ENCODE peak calls at places on chromosomes 1 and 21, in four cellular contexts. Y is K562, Z is HepG2, I is GM12878. P is an unnamed sample.

GRCh38 chr21:44353200-44353970 is at the start of gene TRPM2:
- DNase-seq in Z (no peak), I (no peak), Y (no peak), P (no peak)

GRCh38 chr1:41387667-41388091 is 26.4 kb downstream of the FOXO6 start:
- DNase-seq in Y (no peak), Z (no peak), I (no peak), P (peak)

GRCh38 chr1:2478100-2478499 is 2.0 kb downstream of the PLCH2 start:
- DNase-seq in Y (peak), I (no peak), Z (peak), P (no peak)

GRCh38 chr1:204920511-204920910 is 49.8 kb downstream of the NFASC start:
- DNase-seq in Z (no peak), I (no peak), Y (no peak), P (no peak)

GRCh38 chr1:67429011-67429527 is 1.1 kb downstream of the SERBP1 start:
- DNase-seq in Z (no peak), Y (peak), I (no peak), P (no peak)

GRCh38 chr1:51093566-51093965 is 8.5 kb upstream of the C1orf185 start:
- DNase-seq in I (no peak), Z (no peak), Y (no peak), P (no peak)

GRCh38 chr1:39204441-39205081 is at the start of gene MACF1:
- DNase-seq in Z (no peak), I (no peak), Y (peak), P (no peak)

GRCh38 chr1:85406887-85407593 is 57.9 kb downstream of the DDAH1 start:
- DNase-seq in Z (peak), I (no peak), Y (no peak), P (no peak)

GRCh38 chr1:3051270-3052268 is 17.4 kb upstream of the PRDM16 start:
- DNase-seq in Y (no peak), Z (no peak), I (no peak), P (no peak)

GRCh38 chr1:14603641-14604040 is 5.2 kb downstream of the KAZN start:
- DNase-seq in Z (no peak), Y (no peak), I (no peak), P (no peak)

GRCh38 chr1:227893696-227894305 is 53.9 kb downstream of the WNT9A start:
- DNase-seq in Y (no peak), Z (no peak), I (no peak), P (no peak)

GRCh38 chr21:41571938-41572510 is 64.1 kb upstream of the TMPRSS2 start:
- DNase-seq in Z (no peak), I (no peak), Y (no peak), P (no peak)

GRCh38 chr1:53547321-53547720 is 88.1 kb downstream of the DMRTB1 start:
- DNase-seq in I (no peak), Z (no peak), Y (no peak), P (peak)

GRCh38 chr1:10253755-10254154 is 43.4 kb downstream of the KIF1B start:
- DNase-seq in Z (no peak), Y (no peak), I (no peak), P (no peak)

GRCh38 chr1:221097479-221098281 is 218.4 kb downstream of the HLX start:
- DNase-seq in Z (no peak), I (no peak), Y (no peak), P (no peak)

GRCh38 chr1:181094813-181095212 is 6.3 kb downstream of the IER5 start:
- DNase-seq in Z (no peak), I (no peak), Y (no peak), P (no peak)

GRCh38 chr1:43621861-43622260 is 28.1 kb upstream of the KDM4A start:
- DNase-seq in Z (no peak), Y (no peak), I (no peak), P (no peak)

GRCh38 chr1:90837420-90837819 is 120.3 kb upstream of the BARHL2 start:
- DNase-seq in Y (no peak), I (no peak), Z (no peak), P (no peak)

GRCh38 chr1:152777510-152778137 is 2.7 kb downstream of the LCE1F start:
- DNase-seq in Y (peak), Z (peak), I (no peak), P (no peak)

GRCh38 chr1:37561794-37562132 is 5.0 kb downstream of the DNALI1 start:
- DNase-seq in Y (peak), I (no peak), Z (peak), P (peak)

GRCh38 chr1:21706151-21706835 is 37.1 kb upstream of the RAP1GAP start:
- DNase-seq in Z (peak), Y (no peak), I (no peak), P (peak)

GRCh38 chr1:226181996-226182714 is 4.4 kb downstream of the ACBD3 start:
- DNase-seq in I (no peak), Z (peak), Y (no peak), P (peak)

GRCh38 chr1:30041741-30042437 is 681.5 kb downstream of the MATN1 start:
- DNase-seq in Z (no peak), I (no peak), Y (no peak), P (no peak)

GRCh38 chr1:30044745-30045144 is 678.6 kb downstream of the MATN1 start:
- DNase-seq in Z (no peak), I (no peak), Y (no peak), P (no peak)

GRCh38 chr1:30043731-30044408 is 679.5 kb downstream of the MATN1 start:
- DNase-seq in I (no peak), Y (no peak), Z (no peak), P (no peak)

GRCh38 chr1:30042438-30043147 is 680.8 kb downstream of the MATN1 start:
- DNase-seq in I (no peak), Y (no peak), Z (no peak), P (no peak)

GRCh38 chr1:30043256-30043655 is 680.1 kb downstream of the MATN1 start:
- DNase-seq in Z (no peak), I (no peak), Y (no peak), P (no peak)
- TF ChIP-seq ATF3 in Z (no peak), I (no peak), Y (no peak), P (no peak)

DNA sequence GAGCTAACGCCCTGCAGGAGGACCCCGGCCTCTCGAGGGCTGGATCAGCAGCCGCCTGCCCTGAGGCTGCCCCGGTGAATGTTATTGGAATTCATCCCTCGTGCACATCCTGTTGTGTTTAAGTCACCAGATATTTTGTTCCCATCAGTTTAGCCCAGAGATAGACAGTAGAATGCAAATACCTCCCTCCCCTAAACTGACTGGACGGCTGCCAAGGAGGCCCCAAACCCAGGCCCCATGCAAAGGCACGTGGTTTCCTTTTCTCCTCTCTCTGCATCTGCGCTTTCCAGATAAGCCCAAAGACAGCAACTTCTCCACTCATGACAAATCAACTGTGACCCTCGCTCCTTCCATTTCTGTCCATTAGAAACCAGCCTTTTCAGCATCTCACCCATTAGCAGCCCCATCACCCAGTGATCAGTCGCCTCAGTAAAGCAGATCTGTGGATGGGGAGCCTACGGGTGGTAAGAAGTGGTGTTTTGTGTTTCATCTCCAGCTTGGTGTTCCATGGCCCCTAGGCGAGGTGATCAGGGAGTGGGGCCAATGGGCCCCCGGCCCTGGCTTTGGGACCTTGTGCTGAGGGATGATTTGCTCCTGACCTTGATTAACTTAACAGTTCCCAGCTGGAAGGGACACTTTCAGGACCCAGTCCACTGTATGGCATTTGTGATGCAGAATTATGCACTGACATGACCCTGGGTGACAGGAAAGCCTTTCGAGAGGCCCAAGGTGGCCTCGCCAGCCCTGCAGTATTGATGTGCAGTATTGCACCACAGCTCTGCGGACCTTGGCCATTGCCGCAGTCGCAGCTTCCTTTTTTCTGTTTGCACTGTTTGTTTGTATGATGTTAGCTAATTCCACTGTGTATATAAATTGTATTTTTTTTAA is 5.2 kb downstream of the NPPA start:
- DNase-seq in I (peak), Y (peak), Z (peak), P (no peak)
- TF ChIP-seq CBFB in I (no peak), Y (peak), Z (peak), P (no peak)

DNA sequence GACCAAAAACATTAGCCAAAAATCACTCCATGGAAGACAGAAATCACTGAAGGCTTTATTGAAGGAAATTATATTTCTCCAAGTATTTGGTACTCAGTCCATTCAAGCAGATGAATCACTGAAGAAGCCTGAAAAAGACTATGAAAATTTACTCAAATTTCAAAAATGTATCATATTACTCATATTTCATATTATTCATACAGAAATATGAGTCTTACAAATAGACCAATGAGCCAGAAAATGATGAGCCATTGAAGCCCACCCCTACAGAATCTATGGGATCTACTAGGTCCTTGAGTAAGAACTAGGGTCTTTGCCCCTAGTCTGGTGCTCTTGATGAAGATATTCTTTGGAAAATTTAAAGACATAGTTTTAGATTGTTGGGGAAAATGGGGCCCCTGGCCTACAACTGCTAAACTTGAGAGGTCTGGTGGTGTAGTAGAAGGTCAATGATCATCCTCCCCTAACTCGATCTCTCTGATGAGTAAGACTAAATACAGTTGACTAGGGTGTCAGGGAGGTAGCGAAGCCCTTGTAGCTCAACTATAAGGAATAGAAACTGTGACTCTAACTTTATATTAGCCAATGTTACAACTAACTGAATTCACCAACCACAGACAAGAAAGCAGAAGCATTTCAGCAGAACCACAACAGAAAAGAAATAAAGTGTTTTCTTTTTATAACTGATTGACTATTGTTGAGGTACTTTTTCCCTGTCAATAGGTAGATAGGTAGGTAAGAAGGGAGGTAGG is 81.0 kb downstream of the NOTCH2 start:
- DNase-seq in Y (no peak), Z (no peak), I (no peak), P (no peak)
- TF ChIP-seq ATF3 in Y (no peak), Z (no peak), I (no peak), P (no peak)

GRCh38 chr1:212012034-212012740 is 23.2 kb downstream of the INTS7 start:
- DNase-seq in Y (peak), I (peak), Z (peak), P (peak)
- TF ChIP-seq CBFB in Y (no peak), I (no peak), Z (no peak), P (no peak)

GRCh38 chr1:54965624-54966340 is 14.6 kb upstream of the TMEM61 start:
- DNase-seq in I (peak), Y (peak), Z (no peak), P (no peak)
- TF ChIP-seq ATF3 in I (peak), Y (no peak), Z (no peak), P (no peak)

GRCh38 chr1:28036431-28036830 is 52.0 kb downstream of the EYA3 start:
- DNase-seq in I (no peak), Y (no peak), Z (no peak), P (no peak)

GRCh38 chr1:28035420-28035819 is 53.0 kb downstream of the EYA3 start:
- DNase-seq in Y (no peak), I (no peak), Z (no peak), P (no peak)

GRCh38 chr1:28039341-28039740 is 49.1 kb downstream of the EYA3 start:
- DNase-seq in I (no peak), Z (no peak), Y (no peak), P (no peak)

DNA sequence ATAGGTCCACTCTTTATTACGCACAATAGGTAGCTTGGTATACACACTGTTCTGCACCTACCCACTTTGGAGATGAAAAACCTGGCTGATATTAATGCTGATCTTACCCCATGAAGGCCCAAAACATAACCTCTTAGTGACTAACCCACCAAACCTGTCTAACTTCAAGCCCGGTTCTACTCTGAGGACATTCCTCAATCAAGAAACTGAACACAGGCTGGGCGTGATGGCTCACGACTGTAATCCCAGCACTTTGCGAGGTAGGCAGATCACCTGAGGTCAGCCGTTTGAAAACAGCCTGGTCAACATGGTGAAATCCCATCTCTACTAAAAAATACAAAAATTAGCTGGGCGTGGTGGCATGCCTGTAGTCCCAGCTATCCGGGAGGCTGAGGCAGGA is 50.5 kb downstream of the EYA3 start:
- DNase-seq in Z (no peak), Y (no peak), I (no peak), P (no peak)
- TF ChIP-seq CBFB in Z (no peak), Y (no peak), I (no peak), P (no peak)

GRCh38 chr1:65979145-65979544 is 186.4 kb downstream of the PDE4B start:
- DNase-seq in Z (no peak), Y (no peak), I (no peak), P (no peak)
- TF ChIP-seq ATF3 in Z (no peak), Y (no peak), I (no peak), P (no peak)

GRCh38 chr1:93751391-93752250 is 70.0 kb upstream of the BCAR3 start:
- DNase-seq in I (no peak), Y (no peak), Z (no peak), P (no peak)

GRCh38 chr1:93758842-93759515 is 77.3 kb upstream of the BCAR3 start:
- DNase-seq in I (no peak), Z (peak), Y (no peak), P (no peak)

GRCh38 chr1:93750946-93751345 is 69.3 kb upstream of the BCAR3 start:
- DNase-seq in I (no peak), Z (no peak), Y (no peak), P (no peak)

GRCh38 chr1:93753766-93754763 is 72.4 kb upstream of the BCAR3 start:
- DNase-seq in Z (peak), I (no peak), Y (no peak), P (no peak)

GRCh38 chr1:93756656-93757055 is 75.0 kb upstream of the BCAR3 start:
- DNase-seq in Y (no peak), I (no peak), Z (no peak), P (no peak)
- TF ChIP-seq CBFB in Y (no peak), I (no peak), Z (no peak), P (no peak)

GRCh38 chr1:232044728-232045127 is 418.1 kb downstream of the DISC1 start:
- DNase-seq in I (no peak), Z (no peak), Y (no peak), P (no peak)
- TF ChIP-seq ATF3 in I (no peak), Z (no peak), Y (no peak), P (no peak)

P was measured in WTC11.